ENCODE peak calls at places on chromosomes 16 and 17, in four cellular contexts. Q is K562, S is HepG2, A is GM12878. F is an unnamed sample. For H3K4me1, the result is how much of the 10 kb centered on the place peaks cover.

GRCh38 chr16:74740795-74741304 is 33.8 kb downstream of the FA2H start:
- DNase-seq in S (no peak), Q (no peak), A (no peak), F (peak)

GRCh38 chr17:79252886-79253285 is 178.3 kb downstream of the ENGASE start:
- DNase-seq in S (no peak), Q (no peak), A (no peak), F (no peak)

GRCh38 chr17:79160980-79161621 is 86.5 kb downstream of the ENGASE start:
- DNase-seq in A (no peak), S (no peak), Q (no peak), F (no peak)

GRCh38 chr17:63985387-63986140 is 12.6 kb upstream of the PRR29 start:
- DNase-seq in A (no peak), S (no peak), Q (peak), F (no peak)

GRCh38 chr17:27430882-27431491 is 25.3 kb upstream of the KSR1 start:
- DNase-seq in Q (peak), S (peak), A (no peak), F (peak)

GRCh38 chr16:80346160-80346632 is 194.6 kb upstream of the DYNLRB2 start:
- DNase-seq in Q (no peak), A (peak), S (no peak), F (no peak)

GRCh38 chr17:66767164-66767933 is 67.6 kb upstream of the CACNG5 start:
- DNase-seq in S (no peak), Q (no peak), A (no peak), F (no peak)

GRCh38 chr17:47760409-47761140 is 27.5 kb downstream of the TBX21 start:
- DNase-seq in Q (no peak), A (no peak), S (no peak), F (no peak)

GRCh38 chr16:55452996-55453395 is 26.0 kb upstream of the MMP2 start:
- DNase-seq in S (no peak), Q (no peak), A (no peak), F (no peak)

GRCh38 chr17:60145006-60145935 is 4.5 kb upstream of the CA4 start:
- DNase-seq in S (no peak), Q (no peak), A (no peak), F (no peak)

GRCh38 chr17:11893862-11894261 is 103.4 kb downstream of the ZNF18 start:
- DNase-seq in S (no peak), A (no peak), Q (no peak), F (no peak)
- TF ChIP-seq BHLHE40 in S (no peak), A (no peak), Q (no peak), F (no peak)

DNA sequence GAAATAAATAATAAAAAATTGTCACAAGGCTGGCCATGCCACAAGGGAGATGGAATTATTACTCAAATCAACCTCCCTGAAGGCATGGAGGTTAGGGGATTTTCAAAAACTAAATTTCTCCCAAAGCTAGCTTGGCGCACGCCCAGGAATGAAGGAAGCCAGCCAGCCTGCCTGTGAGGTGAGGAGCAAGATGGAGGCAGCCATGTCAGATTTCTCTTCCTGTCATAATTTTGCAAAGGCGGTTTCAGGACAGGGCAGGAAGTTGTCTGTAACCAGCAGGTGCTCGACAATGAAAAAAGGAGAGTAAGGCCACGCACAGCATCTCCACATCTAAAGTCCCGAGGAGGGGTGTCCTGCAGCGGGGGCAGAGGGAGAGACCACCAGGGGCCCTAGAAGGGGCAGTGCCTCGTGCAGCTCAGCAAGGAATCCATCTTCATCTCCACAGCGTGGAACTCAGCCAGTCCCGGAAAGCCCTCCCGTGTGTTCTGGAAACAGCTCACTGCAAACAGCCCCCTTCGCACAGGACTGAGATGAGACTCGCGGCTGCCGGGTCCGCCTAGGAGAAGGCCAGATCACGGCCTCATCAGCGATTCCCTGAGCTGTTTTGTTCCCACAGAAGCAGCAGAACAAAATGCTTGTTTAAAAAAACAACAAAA is 47.8 kb downstream of the SLC7A5 start:
- DNase-seq in S (no peak), A (no peak), Q (no peak), F (no peak)
- H3K4me1 ChIP-seq in S (half or more), A (under half), Q (under half), F (under half)

GRCh38 chr17:55760643-55761355 is 9.9 kb downstream of the PCTP start:
- DNase-seq in S (no peak), Q (no peak), A (no peak), F (no peak)

GRCh38 chr17:55756689-55757088 is 5.8 kb downstream of the PCTP start:
- DNase-seq in S (no peak), Q (no peak), A (no peak), F (no peak)

GRCh38 chr17:55762086-55762858 is 11.4 kb downstream of the PCTP start:
- DNase-seq in S (peak), A (no peak), Q (no peak), F (no peak)

GRCh38 chr17:55758171-55758570 is 7.3 kb downstream of the PCTP start:
- DNase-seq in S (no peak), A (no peak), Q (no peak), F (no peak)

GRCh38 chr17:55757659-55758058 is 6.8 kb downstream of the PCTP start:
- DNase-seq in A (no peak), Q (no peak), S (no peak), F (no peak)
- TF ChIP-seq CHD2 in A (no peak), Q (no peak), S (no peak), F (no peak)

DNA sequence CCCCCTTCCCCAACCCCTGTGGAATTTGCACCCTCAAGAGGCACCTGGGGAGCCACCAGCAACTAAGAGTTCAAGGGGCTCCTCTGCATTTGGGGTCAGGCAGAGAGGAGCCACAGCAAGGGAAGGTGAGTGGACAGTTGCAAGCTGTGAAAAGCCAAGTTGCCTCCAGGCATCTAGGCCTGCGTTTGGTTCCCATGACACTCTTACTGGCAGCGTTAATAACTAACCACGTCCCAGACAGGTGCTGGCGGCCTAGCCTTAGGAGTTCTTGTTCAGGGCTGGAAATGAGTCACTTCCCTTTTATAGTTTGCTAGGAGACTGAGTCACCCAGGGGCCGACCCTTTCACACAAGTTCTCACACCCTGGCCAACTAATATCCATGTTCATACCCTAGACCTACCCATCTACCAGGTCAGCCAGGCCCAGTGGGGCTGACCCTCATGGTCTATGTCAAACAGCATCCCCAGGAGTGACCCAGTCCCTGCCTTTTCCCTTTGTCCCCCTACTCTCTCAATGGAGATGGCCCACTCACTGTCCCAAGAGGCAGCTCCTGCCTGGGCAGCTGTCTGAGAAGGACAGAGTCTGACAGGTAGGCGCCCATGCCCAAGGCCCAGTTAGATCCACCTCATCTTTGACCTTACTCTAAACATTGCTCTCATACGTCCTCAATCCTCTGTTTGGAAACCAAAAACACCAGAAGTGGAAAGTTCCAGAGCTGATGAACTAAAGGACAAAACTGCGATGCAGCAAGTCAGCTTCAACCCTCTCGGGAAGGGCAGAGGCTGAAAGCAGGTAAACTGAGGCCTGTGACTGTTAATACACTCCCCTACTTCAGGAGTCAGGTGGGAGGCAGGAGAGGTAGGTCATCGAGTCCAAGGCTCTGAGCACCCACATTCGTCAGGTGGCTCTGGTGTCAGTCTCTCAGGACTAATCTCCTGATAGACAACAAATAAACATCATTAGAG is 300.6 kb downstream of the SOX9 start:
- DNase-seq in S (peak), A (peak), Q (no peak), F (peak)
- TF ChIP-seq BHLHE40 in S (peak), A (peak), Q (no peak), F (no peak)

GRCh38 chr17:68760141-68760475 is 158.9 kb upstream of the FAM20A start:
- DNase-seq in S (no peak), Q (no peak), A (no peak), F (no peak)
- H3K4me1 ChIP-seq in S (under half), Q (under half), A (under half), F (under half)

DNA sequence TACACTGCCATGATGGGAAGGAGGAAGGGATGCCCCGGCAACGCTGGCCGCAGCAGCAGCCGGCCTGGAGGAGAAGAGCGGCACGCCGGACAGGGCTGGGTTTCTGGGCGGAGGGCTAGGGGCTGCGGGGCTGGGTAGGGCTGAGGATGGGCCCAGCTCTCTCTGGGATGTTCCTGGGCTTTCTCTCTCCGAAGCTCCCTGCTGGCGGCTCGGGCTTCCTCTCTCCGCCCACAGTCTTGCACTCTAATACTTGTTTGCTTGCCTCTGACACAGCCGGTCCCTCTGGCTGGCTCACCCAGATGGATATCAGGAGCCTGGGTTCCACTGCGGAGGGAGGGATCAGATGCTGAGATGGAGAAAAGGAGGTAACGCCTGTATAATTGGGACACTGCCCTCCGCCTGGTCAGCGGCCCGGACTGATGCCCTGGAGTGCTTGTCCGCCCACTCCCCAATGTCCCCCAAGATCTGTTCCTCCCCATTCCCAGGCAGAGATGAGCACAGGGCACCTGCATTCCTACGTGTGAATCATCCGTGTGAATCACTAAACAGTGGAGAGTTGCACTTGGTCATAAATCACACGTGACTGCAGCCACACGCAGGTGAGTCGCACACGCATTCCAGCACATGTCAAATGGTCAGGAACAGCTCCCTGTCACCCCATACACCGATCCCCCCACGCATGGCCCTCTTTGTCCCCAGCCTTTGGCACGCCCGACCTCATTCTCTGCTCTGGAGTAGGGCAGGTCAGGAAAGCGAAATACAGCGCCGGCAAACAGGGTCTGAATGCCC is at the start of gene ALOXE3:
- DNase-seq in Q (peak), A (no peak), S (peak), F (peak)
- TF ChIP-seq CHD2 in Q (no peak), A (no peak), S (no peak), F (no peak)

GRCh38 chr17:71145486-71145885 is 975.3 kb upstream of the SOX9 start:
- DNase-seq in S (no peak), A (no peak), Q (no peak), F (no peak)
- TF ChIP-seq BHLHE40 in S (no peak), A (no peak), Q (no peak), F (no peak)

DNA sequence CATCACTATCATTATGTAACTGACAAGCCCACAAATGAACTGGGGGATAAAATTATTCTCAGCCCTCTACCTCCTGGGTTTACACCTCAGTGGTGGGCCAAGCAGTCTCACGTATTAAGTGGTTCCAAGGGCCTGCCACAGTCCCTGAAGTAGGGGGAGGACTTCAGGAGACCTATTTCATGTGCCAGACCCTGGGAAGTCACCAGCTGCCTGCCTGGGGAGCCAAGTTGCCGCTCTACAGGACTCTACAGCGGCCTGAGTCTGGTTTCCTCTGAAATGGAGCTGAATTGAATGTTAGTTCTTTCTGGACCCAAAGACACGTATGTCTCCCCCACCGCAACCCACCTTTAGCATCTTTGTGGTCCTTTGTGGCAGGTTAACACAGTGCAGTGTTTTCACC is 187.0 kb downstream of the IRX3 start:
- DNase-seq in S (no peak), A (no peak), Q (no peak), F (no peak)
- H3K4me1 ChIP-seq in S (half or more), A (under half), Q (under half), F (under half)

GRCh38 chr16:8547756-8548155 is 42.6 kb downstream of the TMEM114 start:
- DNase-seq in A (no peak), Q (no peak), S (no peak), F (no peak)

GRCh38 chr16:8551388-8552332 is 38.7 kb downstream of the TMEM114 start:
- DNase-seq in A (no peak), S (peak), Q (no peak), F (no peak)

GRCh38 chr16:8549843-8550412 is 40.4 kb downstream of the TMEM114 start:
- DNase-seq in Q (no peak), S (no peak), A (no peak), F (no peak)

GRCh38 chr16:8550728-8551387 is 39.5 kb downstream of the TMEM114 start:
- DNase-seq in Q (no peak), S (peak), A (no peak), F (no peak)

GRCh38 chr16:8548166-8548565 is 42.1 kb downstream of the TMEM114 start:
- DNase-seq in A (no peak), S (no peak), Q (no peak), F (no peak)
- TF ChIP-seq CHD2 in A (no peak), S (no peak), Q (no peak), F (no peak)

GRCh38 chr17:20300399-20301037 is 166.8 kb downstream of the LGALS9B start:
- DNase-seq in Q (no peak), A (no peak), S (no peak), F (no peak)
- TF ChIP-seq BHLHE40 in Q (no peak), A (no peak), S (no peak), F (no peak)

F was measured in A549.